ENCODE peak calls at places on chromosome 19, in seven cellular contexts. One of them, this sample, is unnamed.
A peak's percentile ranks its signal among the peaks of the same experiment; 100 is the strongest.

GRCh38 chr19:29837448-29837961 is 25.7 kb downstream of the CCNE1 start:
- DNase-seq in mesendoderm: no peak
- DNase-seq in thoracic aorta: no peak
- DNase-seq in heart left ventricle: no peak
- DNase-seq in GM23248: no peak
- DNase-seq in right cardiac atrium: no peak
- DNase-seq in CD8-positive, alpha-beta memory T cell: peak; percentile 76
- DNase-seq in this sample: no peak

GRCh38 chr19:7959209-7959608 is 15.7 kb upstream of the TIMM44 start:
- DNase-seq in mesendoderm: no peak
- DNase-seq in heart left ventricle: no peak
- DNase-seq in thoracic aorta: no peak
- DNase-seq in GM23248: no peak
- DNase-seq in CD8-positive, alpha-beta memory T cell: no peak
- DNase-seq in right cardiac atrium: no peak
- DNase-seq in this sample: no peak

GRCh38 chr19:45498411-45499195 is at the start of gene PPM1N:
- DNase-seq in heart left ventricle: no peak
- DNase-seq in CD8-positive, alpha-beta memory T cell: peak; percentile 74
- DNase-seq in GM23248: peak; percentile 59
- DNase-seq in thoracic aorta: no peak
- DNase-seq in right cardiac atrium: no peak
- DNase-seq in mesendoderm: peak; percentile 67
- DNase-seq in this sample: no peak

GRCh38 chr19:35729763-35730162 is 12.0 kb downstream of the KMT2B start:
- DNase-seq in heart left ventricle: no peak
- DNase-seq in GM23248: no peak
- DNase-seq in mesendoderm: no peak
- DNase-seq in right cardiac atrium: peak; percentile 10
- DNase-seq in thoracic aorta: no peak
- DNase-seq in CD8-positive, alpha-beta memory T cell: no peak
- DNase-seq in this sample: no peak

GRCh38 chr19:31223805-31224534 is 125.3 kb downstream of the TSHZ3 start:
- DNase-seq in heart left ventricle: peak; percentile 12
- DNase-seq in CD8-positive, alpha-beta memory T cell: no peak
- DNase-seq in GM23248: peak; percentile 98
- DNase-seq in mesendoderm: no peak
- DNase-seq in thoracic aorta: no peak
- DNase-seq in right cardiac atrium: no peak
- DNase-seq in this sample: no peak

GRCh38 chr19:35165200-35166058 is 10.9 kb downstream of the FXYD5 start:
- DNase-seq in heart left ventricle: no peak
- DNase-seq in thoracic aorta: no peak
- DNase-seq in mesendoderm: no peak
- DNase-seq in GM23248: no peak
- DNase-seq in right cardiac atrium: no peak
- DNase-seq in CD8-positive, alpha-beta memory T cell: no peak
- DNase-seq in this sample: no peak

GRCh38 chr19:4639531-4640246 is 373 bp downstream of the TNFAIP8L1 start:
- DNase-seq in heart left ventricle: no peak
- DNase-seq in thoracic aorta: no peak
- DNase-seq in right cardiac atrium: peak; percentile 46
- DNase-seq in CD8-positive, alpha-beta memory T cell: no peak
- DNase-seq in mesendoderm: no peak
- DNase-seq in GM23248: no peak
- DNase-seq in this sample: no peak

GRCh38 chr19:46015961-46016425 is 6.9 kb downstream of the PGLYRP1 start:
- DNase-seq in CD8-positive, alpha-beta memory T cell: peak; percentile 45
- DNase-seq in GM23248: peak; percentile 30
- DNase-seq in thoracic aorta: no peak
- DNase-seq in mesendoderm: no peak
- DNase-seq in heart left ventricle: no peak
- DNase-seq in right cardiac atrium: no peak
- DNase-seq in this sample: no peak

GRCh38 chr19:1238373-1239303 is 833 bp upstream of the CBARP start:
- DNase-seq in CD8-positive, alpha-beta memory T cell: no peak
- DNase-seq in right cardiac atrium: no peak
- DNase-seq in mesendoderm: no peak
- DNase-seq in GM23248: no peak
- DNase-seq in heart left ventricle: no peak
- DNase-seq in thoracic aorta: no peak
- DNase-seq in this sample: no peak

GRCh38 chr19:1237754-1238372 is at the start of gene CBARP:
- DNase-seq in right cardiac atrium: no peak
- DNase-seq in GM23248: peak; percentile 71
- DNase-seq in mesendoderm: no peak
- DNase-seq in CD8-positive, alpha-beta memory T cell: no peak
- DNase-seq in thoracic aorta: no peak
- DNase-seq in heart left ventricle: no peak
- DNase-seq in this sample: no peak

GRCh38 chr19:1235625-1236538 is 1.9 kb downstream of the CBARP start:
- DNase-seq in CD8-positive, alpha-beta memory T cell: no peak
- DNase-seq in thoracic aorta: no peak
- DNase-seq in right cardiac atrium: no peak
- DNase-seq in heart left ventricle: no peak
- DNase-seq in GM23248: peak; percentile 58
- DNase-seq in mesendoderm: no peak
- DNase-seq in this sample: peak; percentile 51

GRCh38 chr19:1236566-1236965 is 1.2 kb downstream of the CBARP start:
- DNase-seq in CD8-positive, alpha-beta memory T cell: no peak
- DNase-seq in thoracic aorta: no peak
- DNase-seq in mesendoderm: no peak
- DNase-seq in right cardiac atrium: no peak
- DNase-seq in GM23248: peak; percentile 49
- DNase-seq in heart left ventricle: no peak
- DNase-seq in this sample: no peak

GRCh38 chr19:1237027-1237659 is 662 bp downstream of the CBARP start:
- DNase-seq in right cardiac atrium: peak; percentile 62
- DNase-seq in GM23248: peak; percentile 62
- DNase-seq in mesendoderm: no peak
- DNase-seq in thoracic aorta: no peak
- DNase-seq in CD8-positive, alpha-beta memory T cell: no peak
- DNase-seq in heart left ventricle: no peak
- DNase-seq in this sample: no peak
- H3K4me3 ChIP-seq in right cardiac atrium: peak overlapping the region; percentile 61
- H3K4me3 ChIP-seq in GM23248: peak overlapping the region; percentile 78
- H3K4me3 ChIP-seq in mesendoderm: peak overlapping the region; percentile 62
- H3K4me3 ChIP-seq in thoracic aorta: peak overlapping the region; percentile 79
- H3K4me3 ChIP-seq in CD8-positive, alpha-beta memory T cell: no peak overlapping the region
- H3K4me3 ChIP-seq in heart left ventricle: peak overlapping the region; percentile 64
- H3K4me3 ChIP-seq in this sample: peak overlapping the region; percentile 62

GRCh38 chr19:10762656-10763055 is 44.8 kb downstream of the DNM2 start:
- DNase-seq in mesendoderm: peak; percentile 50
- DNase-seq in CD8-positive, alpha-beta memory T cell: no peak
- DNase-seq in right cardiac atrium: peak; percentile 53
- DNase-seq in thoracic aorta: no peak
- DNase-seq in heart left ventricle: peak; percentile 66
- DNase-seq in GM23248: no peak
- DNase-seq in this sample: no peak
- H3K27ac ChIP-seq in mesendoderm: no peak overlapping the region
- H3K27ac ChIP-seq in CD8-positive, alpha-beta memory T cell: peak overlapping the region; percentile 13
- H3K27ac ChIP-seq in right cardiac atrium: peak overlapping the region; percentile 32
- H3K27ac ChIP-seq in thoracic aorta: peak overlapping the region; percentile 25
- H3K27ac ChIP-seq in heart left ventricle: peak overlapping the region; percentile 87
- H3K27ac ChIP-seq in GM23248: no peak overlapping the region
- H3K27ac ChIP-seq in this sample: no peak overlapping the region

DNA sequence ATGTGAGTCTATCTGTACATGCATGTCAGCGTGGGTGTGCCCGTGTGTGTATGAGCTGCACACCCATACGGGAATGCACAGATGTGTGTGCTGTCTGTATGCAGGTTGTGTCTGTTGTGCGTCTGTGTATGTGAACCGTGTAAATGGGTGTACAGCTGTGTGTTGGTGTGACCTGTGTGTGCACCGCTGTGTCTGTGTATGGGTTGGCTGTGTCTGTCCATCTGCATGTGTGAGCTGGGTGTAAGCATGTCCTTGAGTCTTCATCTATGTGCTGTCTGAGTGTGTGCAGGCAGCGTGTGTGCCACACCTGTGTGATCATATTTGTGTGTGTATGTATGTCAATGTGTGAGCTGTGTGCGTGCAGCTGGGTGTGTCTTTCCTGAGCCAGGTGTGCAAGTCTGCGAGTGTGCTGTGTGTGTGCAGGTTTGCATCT is 1.6 kb downstream of the NOTCH3 start:
- DNase-seq in heart left ventricle: no peak
- DNase-seq in thoracic aorta: no peak
- DNase-seq in right cardiac atrium: no peak
- DNase-seq in mesendoderm: no peak
- DNase-seq in GM23248: no peak
- DNase-seq in CD8-positive, alpha-beta memory T cell: no peak
- DNase-seq in this sample: no peak
- H3K4me3 ChIP-seq in heart left ventricle: peak overlapping the region; percentile 68
- H3K4me3 ChIP-seq in thoracic aorta: peak overlapping the region; percentile 90
- H3K4me3 ChIP-seq in right cardiac atrium: peak overlapping the region; percentile 78
- H3K4me3 ChIP-seq in mesendoderm: peak overlapping the region; percentile 1
- H3K4me3 ChIP-seq in GM23248: peak overlapping the region; percentile 86
- H3K4me3 ChIP-seq in CD8-positive, alpha-beta memory T cell: no peak overlapping the region
- H3K4me3 ChIP-seq in this sample: no peak overlapping the region

GRCh38 chr19:33654840-33655508 is 33.2 kb downstream of the CHST8 start:
- DNase-seq in thoracic aorta: no peak
- DNase-seq in GM23248: no peak
- DNase-seq in mesendoderm: no peak
- DNase-seq in heart left ventricle: no peak
- DNase-seq in CD8-positive, alpha-beta memory T cell: no peak
- DNase-seq in right cardiac atrium: no peak
- DNase-seq in this sample: no peak

GRCh38 chr19:33662391-33662790 is 40.6 kb downstream of the CHST8 start:
- DNase-seq in heart left ventricle: no peak
- DNase-seq in GM23248: no peak
- DNase-seq in mesendoderm: no peak
- DNase-seq in CD8-positive, alpha-beta memory T cell: no peak
- DNase-seq in right cardiac atrium: no peak
- DNase-seq in thoracic aorta: no peak
- DNase-seq in this sample: no peak

GRCh38 chr19:33660426-33661160 is 38.8 kb downstream of the CHST8 start:
- DNase-seq in CD8-positive, alpha-beta memory T cell: no peak
- DNase-seq in thoracic aorta: no peak
- DNase-seq in right cardiac atrium: no peak
- DNase-seq in GM23248: no peak
- DNase-seq in mesendoderm: no peak
- DNase-seq in heart left ventricle: no peak
- DNase-seq in this sample: no peak

GRCh38 chr19:33661336-33661735 is 39.6 kb downstream of the CHST8 start:
- DNase-seq in right cardiac atrium: no peak
- DNase-seq in thoracic aorta: no peak
- DNase-seq in GM23248: no peak
- DNase-seq in CD8-positive, alpha-beta memory T cell: no peak
- DNase-seq in mesendoderm: no peak
- DNase-seq in heart left ventricle: no peak
- DNase-seq in this sample: no peak

DNA sequence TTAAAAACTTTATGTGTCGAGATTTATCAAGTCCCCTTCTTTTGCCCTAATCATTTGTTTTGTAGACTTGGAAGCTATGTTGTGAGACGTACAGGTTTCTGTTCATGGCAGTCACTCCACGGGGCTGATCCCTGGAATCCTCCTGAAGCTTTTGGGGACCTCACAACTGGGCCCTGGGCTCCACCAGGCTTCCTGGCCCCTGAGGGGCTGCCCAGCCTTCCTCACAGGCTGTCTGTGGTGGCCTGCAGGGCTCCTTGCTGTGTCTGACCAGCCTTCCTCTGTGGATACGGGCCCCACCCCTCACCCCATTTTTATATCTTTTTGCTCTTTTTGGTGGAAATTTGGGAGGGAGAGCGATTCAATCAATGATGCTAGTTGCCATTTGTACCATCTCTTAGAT is 38.1 kb downstream of the CHST8 start:
- DNase-seq in CD8-positive, alpha-beta memory T cell: no peak
- DNase-seq in GM23248: no peak
- DNase-seq in mesendoderm: no peak
- DNase-seq in right cardiac atrium: no peak
- DNase-seq in thoracic aorta: no peak
- DNase-seq in heart left ventricle: no peak
- DNase-seq in this sample: no peak
- H3K27ac ChIP-seq in CD8-positive, alpha-beta memory T cell: no peak overlapping the region
- H3K27ac ChIP-seq in GM23248: no peak overlapping the region
- H3K27ac ChIP-seq in mesendoderm: no peak overlapping the region
- H3K27ac ChIP-seq in right cardiac atrium: no peak overlapping the region
- H3K27ac ChIP-seq in thoracic aorta: no peak overlapping the region
- H3K27ac ChIP-seq in heart left ventricle: no peak overlapping the region
- H3K27ac ChIP-seq in this sample: no peak overlapping the region

DNA sequence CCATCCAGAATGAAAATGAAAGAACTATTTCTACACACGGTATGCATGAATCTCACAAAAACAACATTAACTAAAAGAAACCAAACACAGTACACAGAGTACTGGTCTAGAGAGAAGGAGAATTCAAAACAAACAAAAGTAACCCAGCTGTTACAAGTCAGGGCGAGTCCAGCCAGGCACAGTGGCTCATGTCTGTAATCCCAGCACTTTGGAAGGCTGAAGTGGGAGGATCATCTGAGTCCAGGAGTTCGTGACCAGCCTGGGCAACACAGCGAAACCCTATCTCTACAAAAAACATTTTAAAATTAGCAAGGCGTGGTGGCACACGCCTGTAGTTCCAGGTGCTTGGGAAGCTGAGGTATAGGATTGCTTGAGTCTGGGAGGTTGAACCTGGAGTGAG is 1.7 kb upstream of the PSMC4 start:
- DNase-seq in GM23248: peak; percentile 13
- DNase-seq in CD8-positive, alpha-beta memory T cell: no peak
- DNase-seq in heart left ventricle: no peak
- DNase-seq in thoracic aorta: no peak
- DNase-seq in mesendoderm: no peak
- DNase-seq in right cardiac atrium: no peak
- DNase-seq in this sample: no peak
- H3K4me3 ChIP-seq in GM23248: no peak overlapping the region
- H3K4me3 ChIP-seq in CD8-positive, alpha-beta memory T cell: peak overlapping the region; percentile 17
- H3K4me3 ChIP-seq in heart left ventricle: no peak overlapping the region
- H3K4me3 ChIP-seq in thoracic aorta: no peak overlapping the region
- H3K4me3 ChIP-seq in mesendoderm: no peak overlapping the region
- H3K4me3 ChIP-seq in right cardiac atrium: no peak overlapping the region
- H3K4me3 ChIP-seq in this sample: no peak overlapping the region

GRCh38 chr19:48970139-48970766 is 5.1 kb downstream of the FTL start:
- DNase-seq in right cardiac atrium: no peak
- DNase-seq in thoracic aorta: no peak
- DNase-seq in heart left ventricle: no peak
- DNase-seq in GM23248: no peak
- DNase-seq in mesendoderm: no peak
- DNase-seq in CD8-positive, alpha-beta memory T cell: no peak
- DNase-seq in this sample: no peak
- H3K27ac ChIP-seq in right cardiac atrium: no peak overlapping the region
- H3K27ac ChIP-seq in thoracic aorta: peak overlapping the region; percentile 58
- H3K27ac ChIP-seq in heart left ventricle: peak overlapping the region; percentile 3
- H3K27ac ChIP-seq in GM23248: no peak overlapping the region
- H3K27ac ChIP-seq in mesendoderm: no peak overlapping the region
- H3K27ac ChIP-seq in CD8-positive, alpha-beta memory T cell: no peak overlapping the region
- H3K27ac ChIP-seq in this sample: no peak overlapping the region

GRCh38 chr19:1409204-1410005 is 2.0 kb downstream of the DAZAP1 start:
- DNase-seq in CD8-positive, alpha-beta memory T cell: no peak
- DNase-seq in right cardiac atrium: no peak
- DNase-seq in thoracic aorta: no peak
- DNase-seq in mesendoderm: no peak
- DNase-seq in heart left ventricle: no peak
- DNase-seq in GM23248: peak; percentile 57
- DNase-seq in this sample: no peak
- H3K4me3 ChIP-seq in CD8-positive, alpha-beta memory T cell: peak overlapping the region; percentile 90
- H3K4me3 ChIP-seq in right cardiac atrium: peak overlapping the region; percentile 97
- H3K4me3 ChIP-seq in thoracic aorta: peak overlapping the region; percentile 99
- H3K4me3 ChIP-seq in mesendoderm: peak overlapping the region; percentile 84
- H3K4me3 ChIP-seq in heart left ventricle: peak overlapping the region; percentile 94
- H3K4me3 ChIP-seq in GM23248: peak overlapping the region; percentile 75
- H3K4me3 ChIP-seq in this sample: peak overlapping the region; percentile 88